ENCODE peak calls at places on chromosomes 11 and 22, in ten cellular contexts. E is heart right ventricle; N is sigmoid colon; I is Peyer's patch; T is astrocyte of the spinal cord; J is effector memory CD4-positive, alpha-beta T cell; H is heart left ventricle; A is GM23248; C is mesenchymal stem cell; G is CD8-positive, alpha-beta T cell. X is an unnamed sample.

GRCh38 chr11:35035894-35036408 is 103.0 kb upstream of the CD44 start:
- DNase-seq in E (no peak), N (no peak), I (no peak), T (peak; percentile 96), J (no peak), H (no peak), A (peak; percentile 94), C (peak; percentile 94), G (no peak), X (peak; percentile 97)

GRCh38 chr11:129281471-129282268 is 89.5 kb upstream of the ARHGAP32 start:
- DNase-seq in E (no peak), N (no peak), I (no peak), T (no peak), J (no peak), H (no peak), A (no peak), C (no peak), G (no peak), X (no peak)

GRCh38 chr11:76314741-76315090 is 66.2 kb downstream of the THAP12 start:
- DNase-seq in E (no peak), N (no peak), I (no peak), T (peak; percentile 46), J (no peak), H (no peak), A (peak; percentile 82), C (peak; percentile 61), G (no peak), X (no peak)

GRCh38 chr11:45748801-45749200 is 56.1 kb upstream of the SLC35C1 start:
- DNase-seq in E (no peak), N (no peak), I (no peak), T (no peak), J (no peak), H (no peak), A (no peak), C (no peak), G (no peak), X (no peak)

GRCh38 chr11:76990628-76991027 is 43.6 kb upstream of the B3GNT6 start:
- DNase-seq in E (no peak), N (no peak), I (no peak), T (no peak), J (no peak), H (no peak), A (no peak), C (no peak), G (no peak), X (no peak)

GRCh38 chr11:78699606-78700005 is 124.9 kb upstream of the NARS2 start:
- DNase-seq in E (no peak), N (no peak), I (no peak), T (no peak), J (no peak), H (no peak), A (no peak), C (no peak), G (no peak), X (no peak)

GRCh38 chr11:7046474-7046873 is 26.2 kb downstream of the NLRP14 start:
- DNase-seq in E (no peak), N (no peak), I (no peak), T (peak; percentile 65), J (no peak), H (no peak), A (peak; percentile 81), C (peak; percentile 23), G (no peak), X (peak; percentile 51)

GRCh38 chr11:113105584-113105983 is 144.4 kb downstream of the NCAM1 start:
- DNase-seq in E (no peak), N (no peak), I (no peak), T (no peak), J (no peak), H (no peak), A (no peak), C (no peak), G (no peak), X (no peak)

GRCh38 chr22:44823806-44824205 is 71.4 kb downstream of the ARHGAP8 start:
- DNase-seq in E (no peak), N (no peak), I (no peak), T (no peak), J (no peak), H (no peak), A (no peak), C (no peak), G (no peak), X (no peak)

GRCh38 chr11:64126796-64127195 is 39.1 kb downstream of the MACROD1 start:
- DNase-seq in E (no peak), N (no peak), I (no peak), T (no peak), J (no peak), H (no peak), A (no peak), C (no peak), G (no peak), X (no peak)

GRCh38 chr11:110948112-110948511 is 235.9 kb upstream of the ARHGAP20 start:
- DNase-seq in E (no peak), N (no peak), I (no peak), T (peak; percentile 46), J (no peak), H (no peak), A (peak; percentile 62), C (no peak), G (no peak), X (peak; percentile 48)

GRCh38 chr22:37455896-37456295 is 28.6 kb upstream of the ELFN2 start:
- DNase-seq in E (no peak), N (no peak), I (no peak), T (no peak), J (no peak), H (no peak), A (peak; percentile 33), C (peak; percentile 56), G (no peak), X (no peak)

GRCh38 chr11:12110714-12111481 is 508 bp downstream of the MICAL2 start:
- DNase-seq in E (peak; percentile 41), N (peak; percentile 76), I (peak; percentile 57), T (peak; percentile 49), J (no peak), H (peak; percentile 41), A (peak; percentile 56), C (peak; percentile 44), G (peak; percentile 34), X (peak; percentile 44)

GRCh38 chr11:96103102-96103501 is 179.2 kb upstream of the MTMR2 start:
- DNase-seq in E (no peak), N (no peak), I (no peak), T (no peak), J (no peak), H (no peak), A (peak; percentile 54), C (no peak), G (no peak), X (peak; percentile 43)

GRCh38 chr11:19679952-19680823 is 32.4 kb upstream of the NAV2 start:
- DNase-seq in E (peak; percentile 74), N (peak; percentile 96), I (peak; percentile 79), T (peak; percentile 98), J (no peak), H (peak; percentile 86), A (peak; percentile 99), C (peak; percentile 94), G (no peak), X (peak; percentile 99)

GRCh38 chr22:23272834-23273233 is 92.5 kb downstream of the BCR start:
- DNase-seq in E (no peak), N (no peak), I (no peak), T (no peak), J (no peak), H (no peak), A (no peak), C (no peak), G (no peak), X (no peak)

GRCh38 chr11:11842426-11843008 is 745 bp downstream of the USP47 start:
- DNase-seq in E (no peak), N (peak; percentile 80), I (peak; percentile 78), T (peak; percentile 86), J (peak; percentile 8), H (peak; percentile 53), A (peak; percentile 91), C (peak; percentile 93), G (peak; percentile 62), X (peak; percentile 88)

DNA sequence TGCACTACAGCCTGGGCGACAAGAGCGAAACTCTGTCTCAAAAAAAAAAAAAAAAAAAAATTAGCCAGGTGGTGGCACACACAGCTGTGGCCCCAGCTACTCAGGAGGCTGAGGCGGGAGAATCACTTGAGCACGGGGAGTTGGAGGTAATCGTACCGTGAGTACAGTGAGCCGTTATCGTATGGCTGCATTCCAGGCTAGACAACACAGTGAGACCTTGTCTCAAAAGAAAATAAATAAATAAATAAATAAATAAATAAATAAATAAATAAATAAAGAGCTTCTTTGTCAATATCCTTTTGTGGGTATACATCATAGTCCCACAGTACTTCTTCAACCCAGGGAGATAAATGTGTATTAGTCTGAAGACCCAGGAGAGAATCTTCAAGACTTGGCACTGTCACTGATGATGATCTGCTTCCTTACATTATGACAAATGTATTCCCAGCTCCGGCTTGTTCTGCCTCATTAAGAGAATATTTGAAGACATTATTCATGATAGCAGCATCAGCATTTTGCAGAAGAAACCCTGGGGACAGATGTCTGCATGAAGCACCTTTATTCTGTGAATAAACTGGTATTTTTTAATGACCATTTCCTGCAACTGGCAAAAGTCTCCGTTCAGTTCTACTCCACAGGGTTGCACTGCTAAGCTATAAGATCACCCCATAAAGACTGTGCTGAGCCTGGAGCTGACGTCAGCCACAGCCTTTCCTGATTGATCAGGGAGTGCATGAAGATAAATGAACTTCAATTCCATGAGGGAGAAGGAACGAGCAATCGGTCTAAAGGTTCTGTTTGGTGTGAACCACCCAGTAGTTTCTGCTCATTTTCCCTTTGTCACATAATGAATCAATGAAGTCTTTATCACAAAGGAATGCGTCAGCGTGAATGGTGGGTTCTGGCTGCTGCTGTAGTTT is 1.7 kb upstream of the ACY3 start:
- DNase-seq in E (no peak), N (no peak), I (peak; percentile 56), T (no peak), J (no peak), H (no peak), A (no peak), C (no peak), G (no peak), X (no peak)
- H3K4me3 ChIP-seq in E (no peak overlapping the region), N (no peak overlapping the region), I (no peak overlapping the region), T (no peak overlapping the region), J (no peak overlapping the region), H (no peak overlapping the region), A (no peak overlapping the region), C (no peak overlapping the region), G (no peak overlapping the region), X (no peak overlapping the region)

GRCh38 chr11:104073950-104074349 is 37.5 kb downstream of the DDI1 start:
- DNase-seq in E (no peak), N (no peak), I (no peak), T (no peak), J (no peak), H (no peak), A (peak; percentile 72), C (peak; percentile 16), G (no peak), X (no peak)
- H3K4me3 ChIP-seq in E (no peak overlapping the region), N (no peak overlapping the region), I (no peak overlapping the region), T (no peak overlapping the region), J (no peak overlapping the region), H (no peak overlapping the region), A (no peak overlapping the region), C (no peak overlapping the region), G (no peak overlapping the region), X (no peak overlapping the region)

GRCh38 chr11:44568358-44568705 is 2.9 kb downstream of the CD82 start:
- DNase-seq in E (no peak), N (peak; percentile 56), I (no peak), T (no peak), J (no peak), H (no peak), A (no peak), C (no peak), G (no peak), X (no peak)
- H3K4me3 ChIP-seq in E (no peak overlapping the region), N (no peak overlapping the region), I (no peak overlapping the region), T (no peak overlapping the region), J (peak overlapping the region; percentile 31), H (no peak overlapping the region), A (no peak overlapping the region), C (no peak overlapping the region), G (no peak overlapping the region), X (no peak overlapping the region)

GRCh38 chr11:74504100-74504691 is 10.7 kb upstream of the LIPT2 start:
- DNase-seq in E (no peak), N (no peak), I (no peak), T (no peak), J (no peak), H (no peak), A (no peak), C (no peak), G (no peak), X (no peak)
- H3K4me3 ChIP-seq in E (no peak overlapping the region), N (no peak overlapping the region), I (no peak overlapping the region), T (no peak overlapping the region), J (no peak overlapping the region), H (no peak overlapping the region), A (no peak overlapping the region), C (no peak overlapping the region), G (no peak overlapping the region), X (no peak overlapping the region)

X was measured in cardiac fibroblast.